ENCODE peak calls at places on chromosomes 4 and X, in four cellular contexts. One of them, this sample, is unnamed.

GRCh38 chr4:8525383-8526120 is 54.6 kb upstream of the GPR78 start:
- DNase-seq in hepatocyte: no peak
- DNase-seq in endothelial cell of umbilical vein: no peak
- DNase-seq in K562: no peak
- DNase-seq in this sample: no peak

GRCh38 chr4:78766650-78767049 is 9.5 kb upstream of the BMP2K start:
- DNase-seq in hepatocyte: no peak
- DNase-seq in endothelial cell of umbilical vein: no peak
- DNase-seq in K562: no peak
- DNase-seq in this sample: no peak

GRCh38 chr4:93658443-93658842 is 170.1 kb upstream of the ATOH1 start:
- DNase-seq in hepatocyte: no peak
- DNase-seq in endothelial cell of umbilical vein: no peak
- DNase-seq in K562: no peak
- DNase-seq in this sample: peak; percentile 10

GRCh38 chr4:125097729-125098128 is 217.0 kb upstream of the FAT4 start:
- DNase-seq in hepatocyte: no peak
- DNase-seq in endothelial cell of umbilical vein: peak; percentile 54
- DNase-seq in K562: no peak
- DNase-seq in this sample: peak; percentile 86

GRCh38 chr4:41410049-41410448 is 127.9 kb upstream of the LIMCH1 start:
- DNase-seq in hepatocyte: no peak
- DNase-seq in endothelial cell of umbilical vein: no peak
- DNase-seq in K562: no peak
- DNase-seq in this sample: no peak

GRCh38 chrX:70481424-70481823 is 36.8 kb downstream of the DLG3 start:
- DNase-seq in hepatocyte: no peak
- DNase-seq in endothelial cell of umbilical vein: peak; percentile 26
- DNase-seq in K562: no peak
- DNase-seq in this sample: no peak

GRCh38 chr4:26144526-26145167 is 176.2 kb upstream of the RBPJ start:
- DNase-seq in hepatocyte: no peak
- DNase-seq in endothelial cell of umbilical vein: no peak
- DNase-seq in K562: no peak
- DNase-seq in this sample: no peak

GRCh38 chrX:1493877-1494510 is 41.3 kb upstream of the ASMTL start:
- DNase-seq in hepatocyte: no peak
- DNase-seq in endothelial cell of umbilical vein: no peak
- DNase-seq in K562: no peak
- DNase-seq in this sample: no peak

GRCh38 chr4:143641406-143641805 is 59.1 kb downstream of the FREM3 start:
- DNase-seq in hepatocyte: no peak
- DNase-seq in endothelial cell of umbilical vein: peak; percentile 48
- DNase-seq in K562: no peak
- DNase-seq in this sample: no peak

GRCh38 chrX:56564921-56565861 is 1.8 kb downstream of the UBQLN2 start:
- DNase-seq in hepatocyte: peak; percentile 4
- DNase-seq in endothelial cell of umbilical vein: no peak
- DNase-seq in K562: peak; percentile 4
- DNase-seq in this sample: peak; percentile 14

GRCh38 chr4:4990857-4991540 is 28.3 kb downstream of the CYTL1 start:
- DNase-seq in hepatocyte: peak; percentile 68
- DNase-seq in endothelial cell of umbilical vein: no peak
- DNase-seq in K562: peak; percentile 50
- DNase-seq in this sample: no peak

GRCh38 chr4:88040707-88041106 is 33.3 kb downstream of the PKD2 start:
- DNase-seq in hepatocyte: no peak
- DNase-seq in endothelial cell of umbilical vein: no peak
- DNase-seq in K562: no peak
- DNase-seq in this sample: no peak

GRCh38 chr4:137530176-137530575 is 2.1 kb downstream of the PCDH18 start:
- DNase-seq in hepatocyte: no peak
- DNase-seq in endothelial cell of umbilical vein: no peak
- DNase-seq in K562: no peak
- DNase-seq in this sample: no peak

GRCh38 chr4:113435893-113436292 is 325.6 kb downstream of the CAMK2D start:
- DNase-seq in hepatocyte: no peak
- DNase-seq in endothelial cell of umbilical vein: peak; percentile 94
- DNase-seq in K562: no peak
- DNase-seq in this sample: peak; percentile 93

GRCh38 chrX:130114141-130114561 is 3.9 kb upstream of the ELF4 start:
- DNase-seq in hepatocyte: no peak
- DNase-seq in endothelial cell of umbilical vein: no peak
- DNase-seq in K562: peak; percentile 39
- DNase-seq in this sample: no peak

GRCh38 chr4:106707776-106708603 is 328.1 kb downstream of the DKK2 start:
- DNase-seq in hepatocyte: no peak
- DNase-seq in endothelial cell of umbilical vein: peak; percentile 89
- DNase-seq in K562: no peak
- DNase-seq in this sample: no peak

GRCh38 chrX:1002611-1003010 is 209.8 kb downstream of the CRLF2 start:
- DNase-seq in hepatocyte: no peak
- DNase-seq in endothelial cell of umbilical vein: no peak
- DNase-seq in K562: no peak
- DNase-seq in this sample: no peak

GRCh38 chr4:24980064-24980690 is 50.6 kb downstream of the LGI2 start:
- DNase-seq in hepatocyte: peak; percentile 79
- DNase-seq in endothelial cell of umbilical vein: peak; percentile 90
- DNase-seq in K562: peak; percentile 59
- DNase-seq in this sample: peak; percentile 81

GRCh38 chr4:6337331-6337935 is 67.8 kb downstream of the WFS1 start:
- DNase-seq in hepatocyte: no peak
- DNase-seq in endothelial cell of umbilical vein: no peak
- DNase-seq in K562: no peak
- DNase-seq in this sample: no peak

GRCh38 chr4:179059396-179059795 is 1617.2 kb upstream of the AGA start:
- DNase-seq in hepatocyte: no peak
- DNase-seq in endothelial cell of umbilical vein: no peak
- DNase-seq in K562: no peak
- DNase-seq in this sample: no peak

GRCh38 chr4:99462875-99463464 is 27.8 kb upstream of the ADH7 start:
- DNase-seq in hepatocyte: peak; percentile 77
- DNase-seq in endothelial cell of umbilical vein: peak; percentile 61
- DNase-seq in K562: peak; percentile 66
- DNase-seq in this sample: peak; percentile 79

GRCh38 chrX:65300104-65300809 is 234.3 kb downstream of the LAS1L start:
- DNase-seq in hepatocyte: no peak
- DNase-seq in endothelial cell of umbilical vein: no peak
- DNase-seq in K562: no peak
- DNase-seq in this sample: no peak

GRCh38 chr4:158949094-158949493 is 153.8 kb upstream of the RAPGEF2 start:
- DNase-seq in hepatocyte: no peak
- DNase-seq in endothelial cell of umbilical vein: peak; percentile 82
- DNase-seq in K562: no peak
- DNase-seq in this sample: no peak

GRCh38 chr4:89619230-89619962 is 217.6 kb downstream of the SNCA start:
- DNase-seq in hepatocyte: no peak
- DNase-seq in endothelial cell of umbilical vein: no peak
- DNase-seq in K562: no peak
- DNase-seq in this sample: no peak

GRCh38 chrX:115018040-115018647 is 728 bp upstream of the IL13RA2 start:
- DNase-seq in hepatocyte: peak; percentile 25
- DNase-seq in endothelial cell of umbilical vein: no peak
- DNase-seq in K562: no peak
- DNase-seq in this sample: no peak

GRCh38 chrX:150363561-150364346 is 637 bp downstream of the MAMLD1 start:
- DNase-seq in hepatocyte: peak; percentile 55
- DNase-seq in endothelial cell of umbilical vein: peak; percentile 35
- DNase-seq in K562: no peak
- DNase-seq in this sample: peak; percentile 64

GRCh38 chr4:81106150-81106549 is 75.6 kb downstream of the BMP3 start:
- DNase-seq in hepatocyte: no peak
- DNase-seq in endothelial cell of umbilical vein: no peak
- DNase-seq in K562: no peak
- DNase-seq in this sample: no peak

GRCh38 chr4:74671074-74671698 is 123.1 kb downstream of the BTC start:
- DNase-seq in hepatocyte: peak; percentile 85
- DNase-seq in endothelial cell of umbilical vein: peak; percentile 94
- DNase-seq in K562: peak; percentile 61
- DNase-seq in this sample: peak; percentile 60

GRCh38 chr4:169791527-169792156 is 33.9 kb upstream of the HPF1 start:
- DNase-seq in hepatocyte: peak; percentile 78
- DNase-seq in endothelial cell of umbilical vein: peak; percentile 64
- DNase-seq in K562: peak; percentile 29
- DNase-seq in this sample: peak; percentile 89

GRCh38 chr4:42397635-42398447 is 553 bp downstream of the SHISA3 start:
- DNase-seq in hepatocyte: peak; percentile 18
- DNase-seq in endothelial cell of umbilical vein: peak; percentile 56
- DNase-seq in K562: no peak
- DNase-seq in this sample: peak; percentile 32

GRCh38 chr4:137722910-137723309 is 190.6 kb upstream of the PCDH18 start:
- DNase-seq in hepatocyte: no peak
- DNase-seq in endothelial cell of umbilical vein: no peak
- DNase-seq in K562: no peak
- DNase-seq in this sample: no peak

GRCh38 chr4:167399201-167399600 is 164.9 kb upstream of the SPOCK3 start:
- DNase-seq in hepatocyte: no peak
- DNase-seq in endothelial cell of umbilical vein: no peak
- DNase-seq in K562: no peak
- DNase-seq in this sample: no peak

GRCh38 chrX:67599532-67599931 is 55.7 kb downstream of the AR start:
- DNase-seq in hepatocyte: no peak
- DNase-seq in endothelial cell of umbilical vein: no peak
- DNase-seq in K562: no peak
- DNase-seq in this sample: no peak

GRCh38 chr4:80058740-80059139 is 14.3 kb downstream of the ANTXR2 start:
- DNase-seq in hepatocyte: no peak
- DNase-seq in endothelial cell of umbilical vein: no peak
- DNase-seq in K562: peak; percentile 26
- DNase-seq in this sample: no peak

GRCh38 chr4:121421594-121421993 is 40.8 kb upstream of the QRFPR start:
- DNase-seq in hepatocyte: no peak
- DNase-seq in endothelial cell of umbilical vein: no peak
- DNase-seq in K562: peak; percentile 4
- DNase-seq in this sample: peak; percentile 49

GRCh38 chrX:109472939-109473713 is 8.8 kb downstream of the GUCY2F start:
- DNase-seq in hepatocyte: peak; percentile 38
- DNase-seq in endothelial cell of umbilical vein: peak; percentile 77
- DNase-seq in K562: peak; percentile 18
- DNase-seq in this sample: peak; percentile 75

GRCh38 chr4:74886490-74886889 is 46.4 kb upstream of the PARM1 start:
- DNase-seq in hepatocyte: peak; percentile 12
- DNase-seq in endothelial cell of umbilical vein: peak; percentile 76
- DNase-seq in K562: no peak
- DNase-seq in this sample: peak; percentile 2

GRCh38 chr4:105624530-105624929 is 72.1 kb downstream of the ARHGEF38 start:
- DNase-seq in hepatocyte: no peak
- DNase-seq in endothelial cell of umbilical vein: no peak
- DNase-seq in K562: no peak
- DNase-seq in this sample: no peak

GRCh38 chr4:105620640-105621323 is 68.4 kb downstream of the ARHGEF38 start:
- DNase-seq in hepatocyte: peak; percentile 27
- DNase-seq in endothelial cell of umbilical vein: peak; percentile 3
- DNase-seq in K562: no peak
- DNase-seq in this sample: no peak

GRCh38 chr4:105625214-105625613 is 72.8 kb downstream of the ARHGEF38 start:
- DNase-seq in hepatocyte: no peak
- DNase-seq in endothelial cell of umbilical vein: no peak
- DNase-seq in K562: no peak
- DNase-seq in this sample: no peak

GRCh38 chr4:105622269-105622668 is 69.8 kb downstream of the ARHGEF38 start:
- DNase-seq in hepatocyte: peak; percentile 22
- DNase-seq in endothelial cell of umbilical vein: no peak
- DNase-seq in K562: no peak
- DNase-seq in this sample: no peak

GRCh38 chr4:105623099-105623498 is 70.7 kb downstream of the ARHGEF38 start:
- DNase-seq in hepatocyte: no peak
- DNase-seq in endothelial cell of umbilical vein: no peak
- DNase-seq in K562: no peak
- DNase-seq in this sample: no peak
- TF ChIP-seq EZH2 in hepatocyte: no peak
- TF ChIP-seq EZH2 in endothelial cell of umbilical vein: no peak
- TF ChIP-seq EZH2 in K562: no peak
- TF ChIP-seq EZH2 in this sample: no peak

GRCh38 chrX:72306085-72306801 is 529 bp upstream of the CITED1 start:
- DNase-seq in hepatocyte: no peak
- DNase-seq in endothelial cell of umbilical vein: no peak
- DNase-seq in K562: peak; percentile 20
- DNase-seq in this sample: peak; percentile 40

GRCh38 chrX:72305286-72306084 is at the start of gene CITED1:
- DNase-seq in hepatocyte: no peak
- DNase-seq in endothelial cell of umbilical vein: no peak
- DNase-seq in K562: no peak
- DNase-seq in this sample: peak; percentile 13

GRCh38 chrX:72307646-72308051 is 1.9 kb upstream of the CITED1 start:
- DNase-seq in hepatocyte: no peak
- DNase-seq in endothelial cell of umbilical vein: no peak
- DNase-seq in K562: no peak
- DNase-seq in this sample: no peak

GRCh38 chrX:72306851-72307645 is 1.3 kb upstream of the CITED1 start:
- DNase-seq in hepatocyte: peak; percentile 48
- DNase-seq in endothelial cell of umbilical vein: peak; percentile 64
- DNase-seq in K562: peak; percentile 49
- DNase-seq in this sample: peak; percentile 78

GRCh38 chrX:72304877-72305276 is 837 bp downstream of the CITED1 start:
- DNase-seq in hepatocyte: no peak
- DNase-seq in endothelial cell of umbilical vein: no peak
- DNase-seq in K562: no peak
- DNase-seq in this sample: no peak
- TF ChIP-seq EZH2 in hepatocyte: peak; percentile 32
- TF ChIP-seq EZH2 in endothelial cell of umbilical vein: peak; percentile 58
- TF ChIP-seq EZH2 in K562: no peak
- TF ChIP-seq EZH2 in this sample: no peak

GRCh38 chrX:154463611-154464220 is 5.6 kb downstream of the PLXNA3 start:
- DNase-seq in hepatocyte: no peak
- DNase-seq in endothelial cell of umbilical vein: no peak
- DNase-seq in K562: no peak
- DNase-seq in this sample: no peak
- TF ChIP-seq EZH2 in hepatocyte: no peak
- TF ChIP-seq EZH2 in endothelial cell of umbilical vein: no peak
- TF ChIP-seq EZH2 in K562: no peak
- TF ChIP-seq EZH2 in this sample: no peak

DNA sequence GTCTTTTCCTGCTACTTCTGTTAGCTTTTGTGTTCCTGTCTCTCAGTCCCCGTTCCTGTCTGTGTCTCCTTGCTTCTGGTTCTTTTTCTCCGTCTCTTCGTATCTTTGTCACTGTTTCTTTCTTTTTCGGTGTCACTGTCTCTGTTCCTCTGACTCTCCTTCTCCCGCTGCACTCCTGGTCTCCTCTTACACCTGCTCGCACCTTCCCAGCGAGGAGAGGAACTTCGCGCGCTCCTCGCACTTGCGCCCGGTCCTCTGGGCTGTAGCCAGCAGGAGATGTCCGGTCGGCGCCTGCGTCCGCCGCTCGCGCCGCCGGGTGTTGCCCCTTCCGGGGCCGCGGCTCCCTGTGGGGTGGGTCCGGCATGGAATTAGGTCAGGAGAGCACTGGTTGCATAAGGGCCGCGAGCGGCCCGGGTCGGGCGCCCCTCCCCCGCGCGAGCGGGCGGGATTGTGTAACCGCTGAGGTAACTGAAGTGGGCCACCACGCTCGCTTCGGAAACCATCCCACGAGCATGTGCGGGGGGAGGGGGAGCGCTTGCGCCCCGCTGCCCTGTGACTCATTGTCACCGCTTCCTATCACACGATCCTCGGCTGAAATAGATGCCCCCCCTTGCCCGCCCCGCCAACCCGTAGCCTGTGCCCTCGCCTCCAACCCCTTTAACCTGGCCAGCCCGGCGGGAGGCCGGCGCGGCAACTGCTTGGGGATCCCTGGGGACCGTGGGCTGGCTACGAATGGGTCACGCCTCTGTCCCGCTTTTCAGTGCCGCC is 1.6 kb downstream of the LONRF3 start:
- DNase-seq in hepatocyte: peak; percentile 80
- DNase-seq in endothelial cell of umbilical vein: peak; percentile 63
- DNase-seq in K562: peak; percentile 67
- DNase-seq in this sample: peak; percentile 10
- TF ChIP-seq EZH2 in hepatocyte: no peak
- TF ChIP-seq EZH2 in endothelial cell of umbilical vein: no peak
- TF ChIP-seq EZH2 in K562: no peak
- TF ChIP-seq EZH2 in this sample: no peak